ENCODE peak calls at places on chromosomes 11 and 22, in ten cellular contexts. K is HFFc6, D is upper lobe of right lung, J is heart right ventricle, I is K562, U is tibial artery, P is astrocyte of the cerebellum, A is cardiac muscle cell, G is A549, N is fibroblast of villous mesenchyme. Z is an unnamed sample.

GRCh38 chr11:59247535-59248227 is 35.0 kb upstream of the MPEG1 start:
- DNase-seq in I (no peak), G (no peak), A (no peak), N (peak; percentile 42), U (peak; percentile 76), J (no peak), K (no peak), D (no peak), P (peak; percentile 64), Z (no peak)

GRCh38 chr22:33465554-33465953 is 407.4 kb upstream of the SYN3 start:
- DNase-seq in U (no peak), J (no peak), K (no peak), P (no peak), D (no peak), I (no peak), G (no peak), N (no peak), A (no peak), Z (no peak)

GRCh38 chr11:122275513-122275912 is 159.5 kb upstream of the BLID start:
- DNase-seq in U (no peak), D (no peak), A (no peak), P (no peak), N (no peak), K (no peak), J (no peak), G (no peak), I (no peak), Z (no peak)

GRCh38 chr11:90775573-90776165 is 552.8 kb upstream of the CHORDC1 start:
- DNase-seq in D (no peak), J (no peak), U (no peak), N (no peak), I (no peak), A (no peak), K (no peak), G (no peak), P (no peak), Z (no peak)

GRCh38 chr11:124518900-124519541 is 24.4 kb downstream of the OR8B12 start:
- DNase-seq in K (no peak), I (no peak), G (no peak), D (no peak), U (no peak), J (no peak), A (no peak), P (no peak), N (no peak), Z (no peak)

GRCh38 chr11:15509082-15509481 is 394.4 kb downstream of the INSC start:
- DNase-seq in N (no peak), K (no peak), D (no peak), A (no peak), U (no peak), I (no peak), G (no peak), J (no peak), P (no peak), Z (no peak)

GRCh38 chr22:40028098-40028425 is 33.3 kb downstream of the FAM83F start:
- DNase-seq in J (no peak), K (no peak), D (peak; percentile 49), G (no peak), U (no peak), A (no peak), N (no peak), I (no peak), P (no peak), Z (no peak)

GRCh38 chr11:130168105-130168504 is 8.5 kb downstream of the ST14 start:
- DNase-seq in I (no peak), K (peak; percentile 46), G (no peak), U (no peak), N (no peak), P (no peak), J (no peak), A (no peak), D (no peak), Z (no peak)

GRCh38 chr11:66546368-66546965 is at the start of gene ACTN3:
- DNase-seq in G (no peak), U (peak; percentile 69), K (no peak), P (no peak), A (peak; percentile 92), J (peak; percentile 33), I (no peak), D (no peak), N (peak; percentile 66), Z (no peak)

GRCh38 chr11:20099527-20099926 is 60.7 kb downstream of the DBX1 start:
- DNase-seq in P (no peak), K (no peak), A (no peak), J (no peak), N (no peak), G (no peak), D (no peak), U (no peak), I (no peak), Z (no peak)

GRCh38 chr11:3933165-3933628 is 77.7 kb downstream of the STIM1 start:
- DNase-seq in I (no peak), G (no peak), K (no peak), P (no peak), J (no peak), U (no peak), N (no peak), A (no peak), D (no peak), Z (no peak)

GRCh38 chr11:1302041-1302460 is 7.4 kb downstream of the TOLLIP start:
- DNase-seq in A (no peak), G (no peak), D (no peak), J (no peak), N (no peak), I (no peak), U (no peak), P (no peak), K (no peak), Z (no peak)

GRCh38 chr11:16013649-16014275 is 342.6 kb downstream of the SOX6 start:
- DNase-seq in K (peak; percentile 2), N (no peak), I (no peak), U (no peak), A (no peak), D (no peak), G (no peak), P (no peak), J (no peak), Z (no peak)

DNA sequence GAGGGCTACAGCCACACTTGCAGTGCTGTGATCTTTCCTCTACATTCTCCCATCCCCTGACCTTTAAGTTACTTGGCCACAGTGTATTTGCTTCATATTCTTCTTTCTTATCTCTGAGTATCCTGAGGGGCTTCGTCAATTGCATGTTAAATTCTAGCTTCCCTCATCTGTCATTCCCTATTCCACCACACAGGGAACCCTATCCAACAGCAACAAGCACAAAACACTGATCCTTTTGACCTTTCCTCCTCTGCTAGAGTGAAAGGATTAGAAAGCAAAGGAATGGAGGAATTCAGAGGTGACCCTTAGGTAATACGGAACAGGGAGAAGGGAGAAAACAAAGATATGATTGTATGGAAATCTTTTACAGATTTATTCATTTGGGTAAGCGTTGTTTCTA is 1061.7 kb upstream of the TENM4 start:
- DNase-seq in I (no peak), N (no peak), A (peak; percentile 20), U (no peak), J (no peak), P (no peak), D (no peak), G (no peak), K (no peak), Z (no peak)
- TF ChIP-seq CTCF in I (no peak), N (no peak), A (no peak), U (no peak), J (no peak), P (peak; percentile 5), D (no peak), G (no peak), K (no peak), Z (no peak)

GRCh38 chr11:108886608-108887007 is 221.7 kb downstream of the DDX10 start:
- DNase-seq in I (no peak), D (no peak), P (no peak), K (peak; percentile 33), U (no peak), G (no peak), N (peak; percentile 29), J (no peak), A (no peak), Z (no peak)

GRCh38 chr11:108882211-108882831 is 217.5 kb downstream of the DDX10 start:
- DNase-seq in N (no peak), J (no peak), D (no peak), G (no peak), U (no peak), P (no peak), A (no peak), K (no peak), I (no peak), Z (no peak)

GRCh38 chr11:108880510-108880909 is 215.6 kb downstream of the DDX10 start:
- DNase-seq in G (no peak), N (peak; percentile 39), J (no peak), K (no peak), I (no peak), U (no peak), A (no peak), D (no peak), P (no peak), Z (no peak)

GRCh38 chr11:108881136-108881535 is 216.3 kb downstream of the DDX10 start:
- DNase-seq in P (no peak), K (no peak), D (no peak), G (no peak), I (no peak), A (no peak), J (no peak), U (no peak), N (no peak), Z (no peak)
- TF ChIP-seq CTCF in P (no peak), K (no peak), D (no peak), G (no peak), I (no peak), A (no peak), J (no peak), U (no peak), N (no peak), Z (no peak)

DNA sequence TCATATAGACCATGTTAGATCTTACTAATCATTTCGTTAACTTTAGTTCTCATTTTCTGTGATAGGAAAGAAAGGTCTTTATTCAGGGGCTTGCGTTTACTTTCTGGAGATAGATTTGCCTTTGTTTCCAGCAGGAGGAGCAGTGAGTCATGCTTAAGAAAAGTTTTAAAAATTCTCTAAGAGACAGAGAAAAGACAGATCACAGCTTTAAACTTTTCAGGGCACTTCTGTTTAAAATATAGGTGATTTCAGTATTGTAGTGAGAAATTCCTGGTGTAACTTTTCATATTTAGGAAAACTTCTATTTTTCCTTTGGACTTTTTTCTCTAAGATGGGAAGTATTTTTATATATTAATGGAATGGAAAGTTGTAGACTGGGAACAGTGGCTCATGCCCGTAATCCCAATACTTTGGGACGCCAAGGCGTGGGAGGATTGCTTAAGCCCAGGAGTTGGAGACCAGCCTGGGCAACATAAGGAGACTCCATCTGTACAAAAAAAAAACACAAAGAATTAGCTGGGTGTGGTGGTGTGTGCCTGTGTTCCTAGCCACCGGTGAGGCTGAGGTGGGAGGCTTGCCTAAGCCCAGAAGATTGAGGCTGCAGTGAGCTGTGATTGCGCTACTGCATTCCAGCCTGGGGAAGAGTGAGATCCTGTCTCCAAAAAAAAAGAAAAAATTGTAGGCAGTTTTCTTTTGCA is 60.3 kb downstream of the ATXN10 start:
- DNase-seq in J (no peak), G (peak; percentile 28), P (no peak), K (no peak), U (no peak), I (no peak), N (peak; percentile 55), D (no peak), A (peak; percentile 3), Z (no peak)
- TF ChIP-seq CTCF in J (no peak), G (peak; percentile 58), P (peak; percentile 64), K (peak; percentile 66), U (peak; percentile 28), I (peak; percentile 17), N (peak; percentile 56), D (peak; percentile 42), A (peak; percentile 53), Z (no peak)

GRCh38 chr11:111733655-111734088 is 32.5 kb downstream of the PPP2R1B start:
- DNase-seq in U (peak; percentile 34), P (no peak), G (no peak), I (no peak), J (peak; percentile 56), K (no peak), A (no peak), D (peak; percentile 60), N (no peak), Z (no peak)
- TF ChIP-seq CTCF in U (no peak), P (no peak), G (no peak), I (no peak), J (no peak), K (no peak), A (no peak), D (no peak), N (no peak), Z (no peak)